ENCODE peak calls at places on chromosome X, in eight cellular contexts. One of them, this sample, is unnamed.

GRCh38 chrX:7252013-7252610 is 104.2 kb upstream of the PUDP start:
- DNase-seq in PC-3: peak
- DNase-seq in brain microvascular endothelial cell: no peak
- DNase-seq in ovary: no peak
- DNase-seq in neural progenitor cell: no peak
- DNase-seq in AG04450: no peak
- DNase-seq in sigmoid colon: no peak
- DNase-seq in heart right ventricle: no peak
- DNase-seq in this sample: peak

GRCh38 chrX:129748265-129748664 is 9.5 kb downstream of the XPNPEP2 start:
- DNase-seq in PC-3: no peak
- DNase-seq in brain microvascular endothelial cell: no peak
- DNase-seq in ovary: no peak
- DNase-seq in neural progenitor cell: no peak
- DNase-seq in AG04450: no peak
- DNase-seq in sigmoid colon: peak
- DNase-seq in heart right ventricle: no peak
- DNase-seq in this sample: no peak

GRCh38 chrX:7132335-7133035 is 15.0 kb upstream of the STS start:
- DNase-seq in PC-3: peak
- DNase-seq in brain microvascular endothelial cell: peak
- DNase-seq in ovary: no peak
- DNase-seq in neural progenitor cell: peak
- DNase-seq in AG04450: no peak
- DNase-seq in sigmoid colon: no peak
- DNase-seq in heart right ventricle: no peak
- DNase-seq in this sample: peak

GRCh38 chrX:47662144-47662657 is 3.2 kb upstream of the UXT start:
- DNase-seq in PC-3: peak
- DNase-seq in brain microvascular endothelial cell: peak
- DNase-seq in ovary: no peak
- DNase-seq in neural progenitor cell: no peak
- DNase-seq in AG04450: peak
- DNase-seq in sigmoid colon: no peak
- DNase-seq in heart right ventricle: no peak
- DNase-seq in this sample: peak

GRCh38 chrX:37420179-37420578 is 71.0 kb downstream of the PRRG1 start:
- DNase-seq in PC-3: peak
- DNase-seq in brain microvascular endothelial cell: no peak
- DNase-seq in ovary: no peak
- DNase-seq in neural progenitor cell: no peak
- DNase-seq in AG04450: no peak
- DNase-seq in sigmoid colon: no peak
- DNase-seq in heart right ventricle: no peak
- DNase-seq in this sample: no peak

GRCh38 chrX:54042609-54043010 is 1.7 kb downstream of the PHF8 start:
- DNase-seq in PC-3: peak
- DNase-seq in brain microvascular endothelial cell: peak
- DNase-seq in ovary: peak
- DNase-seq in neural progenitor cell: peak
- DNase-seq in AG04450: no peak
- DNase-seq in sigmoid colon: peak
- DNase-seq in heart right ventricle: peak
- DNase-seq in this sample: no peak

GRCh38 chrX:44343412-44343942 is at the start of gene EFHC2:
- DNase-seq in PC-3: peak
- DNase-seq in brain microvascular endothelial cell: peak
- DNase-seq in ovary: peak
- DNase-seq in neural progenitor cell: peak
- DNase-seq in AG04450: no peak
- DNase-seq in sigmoid colon: peak
- DNase-seq in heart right ventricle: peak
- DNase-seq in this sample: no peak

GRCh38 chrX:41384041-41384705 is 50.2 kb downstream of the DDX3X start:
- DNase-seq in PC-3: peak
- DNase-seq in brain microvascular endothelial cell: peak
- DNase-seq in ovary: peak
- DNase-seq in neural progenitor cell: no peak
- DNase-seq in AG04450: peak
- DNase-seq in sigmoid colon: peak
- DNase-seq in heart right ventricle: peak
- DNase-seq in this sample: no peak

GRCh38 chrX:65712005-65712861 is 44.8 kb downstream of the MSN start:
- DNase-seq in PC-3: no peak
- DNase-seq in brain microvascular endothelial cell: no peak
- DNase-seq in ovary: no peak
- DNase-seq in neural progenitor cell: no peak
- DNase-seq in AG04450: no peak
- DNase-seq in sigmoid colon: no peak
- DNase-seq in heart right ventricle: no peak
- DNase-seq in this sample: no peak

GRCh38 chrX:30918480-30918879 is 29.4 kb upstream of the TAB3 start:
- DNase-seq in PC-3: no peak
- DNase-seq in brain microvascular endothelial cell: no peak
- DNase-seq in ovary: no peak
- DNase-seq in neural progenitor cell: no peak
- DNase-seq in AG04450: no peak
- DNase-seq in sigmoid colon: no peak
- DNase-seq in heart right ventricle: no peak
- DNase-seq in this sample: no peak

GRCh38 chrX:123083924-123084323 is 100.2 kb upstream of the GRIA3 start:
- DNase-seq in PC-3: peak
- DNase-seq in brain microvascular endothelial cell: peak
- DNase-seq in ovary: no peak
- DNase-seq in neural progenitor cell: no peak
- DNase-seq in AG04450: no peak
- DNase-seq in sigmoid colon: no peak
- DNase-seq in heart right ventricle: no peak
- DNase-seq in this sample: no peak

GRCh38 chrX:104712515-104712914 is 146.5 kb downstream of the IL1RAPL2 start:
- DNase-seq in PC-3: peak
- DNase-seq in brain microvascular endothelial cell: no peak
- DNase-seq in ovary: no peak
- DNase-seq in neural progenitor cell: no peak
- DNase-seq in AG04450: no peak
- DNase-seq in sigmoid colon: no peak
- DNase-seq in heart right ventricle: no peak
- DNase-seq in this sample: no peak

GRCh38 chrX:154742623-154743022 is 8.3 kb downstream of the GAB3 start:
- DNase-seq in PC-3: no peak
- DNase-seq in brain microvascular endothelial cell: no peak
- DNase-seq in ovary: no peak
- DNase-seq in neural progenitor cell: no peak
- DNase-seq in AG04450: no peak
- DNase-seq in sigmoid colon: no peak
- DNase-seq in heart right ventricle: no peak
- DNase-seq in this sample: no peak

GRCh38 chrX:68249401-68249831 is 183.9 kb downstream of the OPHN1 start:
- DNase-seq in PC-3: no peak
- DNase-seq in brain microvascular endothelial cell: no peak
- DNase-seq in ovary: no peak
- DNase-seq in neural progenitor cell: no peak
- DNase-seq in AG04450: no peak
- DNase-seq in sigmoid colon: peak
- DNase-seq in heart right ventricle: peak
- DNase-seq in this sample: no peak

GRCh38 chrX:124335598-124335997 is 3.1 kb downstream of the TEX13D start:
- DNase-seq in PC-3: no peak
- DNase-seq in brain microvascular endothelial cell: no peak
- DNase-seq in ovary: no peak
- DNase-seq in neural progenitor cell: no peak
- DNase-seq in AG04450: no peak
- DNase-seq in sigmoid colon: no peak
- DNase-seq in heart right ventricle: no peak
- DNase-seq in this sample: no peak

DNA sequence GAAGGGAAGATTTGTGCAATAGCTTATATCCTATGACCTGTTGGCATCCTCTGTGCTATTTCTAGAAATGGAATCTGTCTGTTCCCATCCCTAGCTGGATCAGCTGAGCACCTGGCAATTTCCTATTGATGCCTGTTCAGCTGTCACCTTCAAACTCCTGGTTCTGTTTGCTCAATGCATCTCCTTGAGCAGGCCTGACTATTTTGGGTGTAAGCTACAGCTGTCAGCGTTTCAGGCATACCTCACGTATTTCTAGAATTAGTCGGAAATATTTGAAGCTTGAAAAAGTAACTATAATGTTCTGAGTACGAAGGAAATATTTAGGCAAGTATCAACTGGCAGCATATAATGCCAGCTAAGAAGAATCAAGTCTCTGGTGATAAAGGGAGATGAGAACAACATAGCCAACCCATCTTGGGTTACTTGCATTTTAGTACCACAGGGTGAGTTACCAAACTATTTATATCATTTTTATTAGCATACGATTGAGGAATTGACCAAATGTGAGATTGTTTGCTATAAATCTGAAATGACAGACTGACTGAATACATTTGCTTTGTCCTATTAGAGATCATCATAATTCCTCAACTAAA is 36.2 kb upstream of the PLAC1 start:
- DNase-seq in PC-3: no peak
- DNase-seq in brain microvascular endothelial cell: no peak
- DNase-seq in ovary: no peak
- DNase-seq in neural progenitor cell: no peak
- DNase-seq in AG04450: no peak
- DNase-seq in sigmoid colon: no peak
- DNase-seq in heart right ventricle: no peak
- DNase-seq in this sample: no peak
- H3K27ac ChIP-seq in PC-3: no peak
- H3K27ac ChIP-seq in brain microvascular endothelial cell: no peak
- H3K27ac ChIP-seq in ovary: no peak
- H3K27ac ChIP-seq in neural progenitor cell: no peak
- H3K27ac ChIP-seq in AG04450: no peak
- H3K27ac ChIP-seq in sigmoid colon: no peak
- H3K27ac ChIP-seq in heart right ventricle: no peak
- H3K27ac ChIP-seq in this sample: peak

GRCh38 chrX:48681539-48682183 is 1.9 kb upstream of the WAS start:
- DNase-seq in PC-3: no peak
- DNase-seq in brain microvascular endothelial cell: no peak
- DNase-seq in ovary: no peak
- DNase-seq in neural progenitor cell: no peak
- DNase-seq in AG04450: no peak
- DNase-seq in sigmoid colon: no peak
- DNase-seq in heart right ventricle: no peak
- DNase-seq in this sample: no peak

GRCh38 chrX:48676106-48676892 is 7.3 kb upstream of the WAS start:
- DNase-seq in PC-3: peak
- DNase-seq in brain microvascular endothelial cell: peak
- DNase-seq in ovary: peak
- DNase-seq in neural progenitor cell: peak
- DNase-seq in AG04450: peak
- DNase-seq in sigmoid colon: peak
- DNase-seq in heart right ventricle: peak
- DNase-seq in this sample: peak

GRCh38 chrX:48677456-48678030 is 6.1 kb upstream of the WAS start:
- DNase-seq in PC-3: no peak
- DNase-seq in brain microvascular endothelial cell: no peak
- DNase-seq in ovary: no peak
- DNase-seq in neural progenitor cell: no peak
- DNase-seq in AG04450: no peak
- DNase-seq in sigmoid colon: no peak
- DNase-seq in heart right ventricle: no peak
- DNase-seq in this sample: no peak

GRCh38 chrX:48676893-48677270 is 6.7 kb upstream of the WAS start:
- DNase-seq in PC-3: peak
- DNase-seq in brain microvascular endothelial cell: no peak
- DNase-seq in ovary: no peak
- DNase-seq in neural progenitor cell: no peak
- DNase-seq in AG04450: no peak
- DNase-seq in sigmoid colon: peak
- DNase-seq in heart right ventricle: no peak
- DNase-seq in this sample: no peak
- H3K27ac ChIP-seq in PC-3: peak
- H3K27ac ChIP-seq in brain microvascular endothelial cell: peak
- H3K27ac ChIP-seq in ovary: no peak
- H3K27ac ChIP-seq in neural progenitor cell: no peak
- H3K27ac ChIP-seq in AG04450: no peak
- H3K27ac ChIP-seq in sigmoid colon: peak
- H3K27ac ChIP-seq in heart right ventricle: peak
- H3K27ac ChIP-seq in this sample: peak

GRCh38 chrX:132023117-132023895 is at the start of gene STK26:
- DNase-seq in PC-3: peak
- DNase-seq in brain microvascular endothelial cell: peak
- DNase-seq in ovary: peak
- DNase-seq in neural progenitor cell: peak
- DNase-seq in AG04450: no peak
- DNase-seq in sigmoid colon: peak
- DNase-seq in heart right ventricle: peak
- DNase-seq in this sample: no peak
- H3K27ac ChIP-seq in PC-3: peak
- H3K27ac ChIP-seq in brain microvascular endothelial cell: peak
- H3K27ac ChIP-seq in ovary: peak
- H3K27ac ChIP-seq in neural progenitor cell: peak
- H3K27ac ChIP-seq in AG04450: no peak
- H3K27ac ChIP-seq in sigmoid colon: peak
- H3K27ac ChIP-seq in heart right ventricle: no peak
- H3K27ac ChIP-seq in this sample: peak

GRCh38 chrX:139905041-139905440 is 27.8 kb downstream of the ATP11C start:
- DNase-seq in PC-3: no peak
- DNase-seq in brain microvascular endothelial cell: no peak
- DNase-seq in ovary: no peak
- DNase-seq in neural progenitor cell: no peak
- DNase-seq in AG04450: no peak
- DNase-seq in sigmoid colon: no peak
- DNase-seq in heart right ventricle: no peak
- DNase-seq in this sample: no peak
- H3K27ac ChIP-seq in PC-3: no peak
- H3K27ac ChIP-seq in brain microvascular endothelial cell: no peak
- H3K27ac ChIP-seq in ovary: no peak
- H3K27ac ChIP-seq in neural progenitor cell: no peak
- H3K27ac ChIP-seq in AG04450: no peak
- H3K27ac ChIP-seq in sigmoid colon: no peak
- H3K27ac ChIP-seq in heart right ventricle: no peak
- H3K27ac ChIP-seq in this sample: no peak

This sample was measured in epithelial cell of prostate.